ENCODE peak calls at places on chromosome 5, in five cellular contexts. U is trophoblast cell, W is uterus, G is tibial nerve, S is fibroblast of lung. N is an unnamed sample.

GRCh38 chr5:125835293-125836172 is 587.7 kb upstream of the GRAMD2B start:
- DNase-seq in U (peak; percentile 37), W (peak; percentile 40), G (peak; percentile 21), S (peak; percentile 51), N (no peak)

GRCh38 chr5:95861221-95861857 is 38.8 kb upstream of the GLRX start:
- DNase-seq in U (peak; percentile 98), W (peak; percentile 48), G (peak; percentile 83), S (peak; percentile 97), N (peak; percentile 70)

GRCh38 chr5:14040542-14040941 is 96.1 kb upstream of the DNAH5 start:
- DNase-seq in U (no peak), W (no peak), G (no peak), S (no peak), N (no peak)

GRCh38 chr5:147445951-147446350 is 63.9 kb downstream of the DPYSL3 start:
- DNase-seq in U (no peak), W (no peak), G (no peak), S (no peak), N (no peak)

GRCh38 chr5:80213467-80213866 is 42.4 kb downstream of the SERINC5 start:
- DNase-seq in U (no peak), W (no peak), G (no peak), S (no peak), N (no peak)

GRCh38 chr5:175712681-175713085 is 54.8 kb downstream of the HRH2 start:
- DNase-seq in U (no peak), W (no peak), G (no peak), S (no peak), N (no peak)

GRCh38 chr5:36607114-36607561 is 732 bp downstream of the SLC1A3 start:
- DNase-seq in U (peak; percentile 52), W (no peak), G (no peak), S (peak; percentile 58), N (peak; percentile 51)

GRCh38 chr5:123755587-123756324 is 243.8 kb downstream of the CSNK1G3 start:
- DNase-seq in U (peak; percentile 86), W (no peak), G (no peak), S (peak; percentile 92), N (no peak)

GRCh38 chr5:179319123-179319522 is 26.1 kb downstream of the ADAMTS2 start:
- DNase-seq in U (no peak), W (peak; percentile 8), G (no peak), S (no peak), N (no peak)

GRCh38 chr5:167797933-167798332 is 493.5 kb upstream of the WWC1 start:
- DNase-seq in U (no peak), W (no peak), G (no peak), S (peak; percentile 61), N (no peak)

GRCh38 chr5:136020383-136021015 is 8.3 kb upstream of the TGFBI start:
- DNase-seq in U (peak; percentile 49), W (peak; percentile 53), G (peak; percentile 34), S (peak; percentile 99), N (no peak)

GRCh38 chr5:109688999-109689739 is 558 bp upstream of the MAN2A1 start:
- DNase-seq in U (peak; percentile 97), W (peak; percentile 82), G (peak; percentile 65), S (peak; percentile 85), N (peak; percentile 92)

GRCh38 chr5:149559712-149560111 is 8.5 kb upstream of the CSNK1A1 start:
- DNase-seq in U (no peak), W (no peak), G (no peak), S (no peak), N (no peak)

GRCh38 chr5:131794596-131794995 is 2.2 kb downstream of the FNIP1 start:
- DNase-seq in U (no peak), W (no peak), G (peak; percentile 7), S (no peak), N (no peak)

GRCh38 chr5:131792900-131793299 is 3.9 kb downstream of the FNIP1 start:
- DNase-seq in U (no peak), W (no peak), G (no peak), S (no peak), N (no peak)

GRCh38 chr5:131795879-131796792 is 681 bp downstream of the FNIP1 start:
- DNase-seq in U (peak; percentile 80), W (peak; percentile 73), G (peak; percentile 61), S (peak; percentile 55), N (peak; percentile 84)

GRCh38 chr5:131796793-131797693 is at the start of gene FNIP1:
- DNase-seq in U (peak; percentile 99), W (peak; percentile 99), G (peak; percentile 99), S (peak; percentile 97), N (peak; percentile 100)

DNA sequence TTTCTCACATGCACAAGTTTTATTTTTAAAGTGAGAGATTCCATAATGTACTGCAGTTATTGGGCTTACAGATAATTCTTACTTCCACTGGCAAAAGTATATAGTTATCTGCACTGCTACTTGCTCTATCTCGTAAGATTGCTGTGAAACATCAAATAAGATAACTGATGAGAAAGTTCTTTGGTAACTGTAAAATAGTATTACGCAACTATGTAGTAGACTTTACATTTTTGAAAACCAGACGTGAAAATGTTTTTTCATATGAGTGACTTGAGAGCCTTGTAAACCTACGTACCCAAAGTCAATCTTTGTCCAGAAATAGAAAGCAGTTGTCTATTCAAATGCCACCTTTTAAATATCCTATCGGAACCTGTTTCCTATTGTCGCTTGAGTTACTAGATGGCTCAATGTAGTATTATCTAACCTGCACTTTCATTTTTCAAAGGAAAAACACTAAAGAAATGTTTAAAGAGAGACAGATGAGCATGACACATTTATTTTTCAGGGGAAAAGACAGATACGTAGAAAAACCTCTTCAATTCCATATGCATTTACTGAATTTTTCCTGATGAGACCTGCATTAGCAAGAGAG is 1.6 kb downstream of the FNIP1 start:
- DNase-seq in U (peak; percentile 18), W (no peak), G (no peak), S (no peak), N (no peak)
- H3K4me3 ChIP-seq in U (no peak overlapping the region), W (peak overlapping the region; percentile 94), G (peak overlapping the region; percentile 98), S (peak overlapping the region; percentile 97), N (peak overlapping the region; percentile 92)

GRCh38 chr5:118793652-118794051 is 194.7 kb downstream of the DTWD2 start:
- DNase-seq in U (peak; percentile 53), W (no peak), G (no peak), S (no peak), N (no peak)
- H3K27ac ChIP-seq in U (no peak overlapping the region), W (no peak overlapping the region), G (no peak overlapping the region), S (no peak overlapping the region), N (no peak overlapping the region)

DNA sequence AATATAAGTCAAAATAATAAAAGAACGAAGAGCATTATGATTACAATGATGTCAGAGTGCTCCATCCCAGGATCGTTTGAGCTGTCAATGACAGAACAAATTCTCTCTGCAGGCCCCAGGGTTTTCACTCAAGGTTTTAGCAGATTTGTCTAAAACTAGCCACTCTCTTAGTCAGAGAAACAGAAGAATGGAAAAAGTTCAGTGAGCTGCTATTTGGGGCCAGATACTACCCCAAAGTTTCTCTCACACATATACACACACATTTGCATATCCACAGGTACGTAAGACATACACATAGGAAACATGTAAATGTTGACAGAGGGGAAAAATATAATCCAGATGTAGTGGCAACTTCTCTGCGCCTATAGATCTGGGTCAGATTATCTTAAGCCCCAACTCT is 76.3 kb upstream of the SEMA6A start:
- DNase-seq in U (no peak), W (no peak), G (no peak), S (no peak), N (no peak)
- H3K4me3 ChIP-seq in U (no peak overlapping the region), W (no peak overlapping the region), G (no peak overlapping the region), S (no peak overlapping the region), N (no peak overlapping the region)

GRCh38 chr5:67166460-67166871 is 30.1 kb downstream of the CD180 start:
- DNase-seq in U (peak; percentile 41), W (no peak), G (no peak), S (no peak), N (peak; percentile 89)
- H3K27ac ChIP-seq in U (no peak overlapping the region), W (peak overlapping the region; percentile 54), G (no peak overlapping the region), S (peak overlapping the region; percentile 72), N (peak overlapping the region; percentile 94)

N was measured in lower lobe of right lung.